ENCODE peak calls at places on chromosomes 3 and 15, in four cellular contexts. R, V, F and G are unnamed samples.
A peak's percentile ranks its signal among the peaks of the same experiment; 100 is the strongest.

GRCh38 chr3:6041894-6042293 is 819.0 kb upstream of the GRM7 start:
- DNase-seq in R (no peak), F (no peak), V (no peak), G (no peak)

GRCh38 chr15:35088329-35088728 is 3.2 kb upstream of the NANOGP8 start:
- DNase-seq in F (no peak), R (no peak), V (no peak), G (no peak)

GRCh38 chr15:25410649-25411048 is 28.2 kb downstream of the UBE3A start:
- DNase-seq in F (no peak), V (no peak), R (no peak), G (no peak)

GRCh38 chr15:40930430-40931299 is 1.5 kb downstream of the DLL4 start:
- DNase-seq in R (peak; percentile 47), V (no peak), F (peak; percentile 82), G (peak; percentile 97)

GRCh38 chr15:90495067-90495466 is 34.7 kb upstream of the CRTC3 start:
- DNase-seq in F (peak; percentile 19), R (no peak), V (no peak), G (no peak)

GRCh38 chr15:85839637-85840036 is 44.9 kb upstream of the KLHL25 start:
- DNase-seq in V (no peak), F (no peak), R (no peak), G (no peak)

GRCh38 chr3:160126761-160127160 is 98.5 kb upstream of the C3orf80 start:
- DNase-seq in V (no peak), R (no peak), F (no peak), G (no peak)

GRCh38 chr15:64105113-64105704 is 9.4 kb downstream of the SNX1 start:
- DNase-seq in F (no peak), R (no peak), V (no peak), G (peak; percentile 37)

GRCh38 chr15:62976301-62976842 is 66.2 kb upstream of the TPM1 start:
- DNase-seq in V (no peak), R (no peak), F (no peak), G (no peak)

GRCh38 chr3:133563186-133563591 is 10.3 kb upstream of the CDV3 start:
- DNase-seq in R (no peak), F (no peak), V (no peak), G (no peak)

GRCh38 chr15:29668120-29668602 is 154.1 kb downstream of the TJP1 start:
- DNase-seq in F (peak; percentile 66), R (peak; percentile 89), V (peak; percentile 79), G (peak; percentile 91)

GRCh38 chr3:169542347-169542751 is 121.2 kb downstream of the MECOM start:
- DNase-seq in F (no peak), V (no peak), R (no peak), G (peak; percentile 81)

GRCh38 chr3:4394048-4394447 is 73.0 kb downstream of the SUMF1 start:
- DNase-seq in V (no peak), R (no peak), F (no peak), G (peak; percentile 84)

GRCh38 chr3:20935791-20936190 is 749.8 kb upstream of the SGO1 start:
- DNase-seq in R (no peak), V (no peak), F (no peak), G (no peak)

DNA sequence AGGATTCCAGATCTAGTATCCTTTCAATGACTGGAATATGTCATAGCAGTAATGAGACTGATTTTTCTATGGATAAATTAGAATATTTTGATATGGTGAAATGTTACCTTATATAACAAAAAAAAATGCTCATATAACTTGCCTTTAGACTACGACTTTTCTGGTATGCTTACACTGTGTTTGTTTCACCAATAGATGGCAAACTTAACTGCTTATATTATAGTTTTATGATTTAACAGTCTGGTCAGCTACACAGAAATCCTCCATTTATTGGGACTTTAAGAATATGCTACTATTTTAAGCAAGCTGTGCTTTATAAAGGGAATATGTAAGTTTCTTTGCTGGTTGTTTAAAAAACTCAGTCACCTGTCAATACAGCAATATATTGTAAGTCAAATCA is 205.6 kb downstream of the VGLL3 start:
- DNase-seq in F (no peak), V (no peak), R (no peak), G (no peak)
- TF ChIP-seq JUN in F (no peak), V (no peak), R (no peak), G (no peak)

DNA sequence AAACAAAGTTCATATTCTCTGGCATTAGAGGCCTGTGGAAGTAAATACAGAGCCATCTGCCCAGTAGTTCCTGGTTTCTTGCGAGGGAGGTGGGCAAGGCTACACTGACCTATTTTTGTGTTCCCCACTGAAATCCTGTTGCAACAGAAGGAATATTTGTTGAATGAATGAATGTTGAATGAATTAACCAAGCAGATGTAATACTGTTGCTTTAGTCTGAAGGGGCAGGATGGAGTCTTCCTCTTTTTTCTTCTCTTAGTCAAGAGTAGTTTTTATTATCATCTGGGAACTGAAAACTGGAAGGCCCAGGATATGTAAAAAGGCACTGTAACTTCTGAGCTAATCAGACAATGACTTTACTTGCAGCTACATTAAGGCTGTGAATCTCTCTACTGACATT is 17.1 kb downstream of the BLOC1S6 start:
- DNase-seq in F (no peak), V (no peak), R (no peak), G (no peak)
- H3K79me2 ChIP-seq in F (peaks cover 11% of the 10 kb centered on the region), V (no peaks in the 10 kb centered on the region), R (peaks cover 7% of the 10 kb centered on the region), G (peaks cover 12% of the 10 kb centered on the region)

GRCh38 chr3:100953103-100953502 is 40.1 kb downstream of the ABI3BP start:
- DNase-seq in V (no peak), R (no peak), F (no peak), G (peak; percentile 40)
- TF ChIP-seq JUN in V (no peak), R (no peak), F (no peak), G (no peak)

GRCh38 chr3:170962426-170962825 is 54.0 kb upstream of the EIF5A2 start:
- DNase-seq in V (no peak), R (no peak), F (no peak), G (no peak)

GRCh38 chr3:170967126-170967525 is 58.7 kb upstream of the EIF5A2 start:
- DNase-seq in V (no peak), F (no peak), R (no peak), G (no peak)

GRCh38 chr3:170966495-170966894 is 58.1 kb upstream of the EIF5A2 start:
- DNase-seq in V (no peak), R (peak; percentile 29), F (no peak), G (no peak)

GRCh38 chr3:170956647-170957046 is 48.2 kb upstream of the EIF5A2 start:
- DNase-seq in V (no peak), R (no peak), F (no peak), G (no peak)

GRCh38 chr3:170961616-170962400 is 53.4 kb upstream of the EIF5A2 start:
- DNase-seq in F (peak; percentile 15), R (peak; percentile 76), V (no peak), G (peak; percentile 65)
- H3K79me2 ChIP-seq in F (no peaks in the 10 kb centered on the region), R (no peaks in the 10 kb centered on the region), V (no peaks in the 10 kb centered on the region), G (no peaks in the 10 kb centered on the region)